ENCODE peak calls at places on chromosomes 13 and 19, in four cellular contexts. M is K562, B is GM12878, Y is HepG2. N is an unnamed sample.

GRCh38 chr13:78022164-78022877 is 103.7 kb upstream of the EDNRB start:
- DNase-seq in M (no peak), B (peak), Y (no peak), N (no peak)

GRCh38 chr19:46015080-46015960 is 7.5 kb downstream of the PGLYRP1 start:
- DNase-seq in M (peak), B (no peak), Y (no peak), N (peak)

GRCh38 chr19:53503126-53503525 is 34.8 kb upstream of the ZNF331 start:
- DNase-seq in M (no peak), B (no peak), Y (no peak), N (no peak)

GRCh38 chr19:1235625-1236538 is 1.9 kb downstream of the CBARP start:
- DNase-seq in M (no peak), B (no peak), Y (no peak), N (peak)

GRCh38 chr19:37466798-37467607 is at the start of gene ZNF569:
- DNase-seq in M (peak), B (peak), Y (peak), N (peak)

GRCh38 chr19:5130371-5131030 is 161.6 kb downstream of the KDM4B start:
- DNase-seq in M (no peak), B (peak), Y (no peak), N (no peak)

GRCh38 chr19:22914646-22915045 is 82.6 kb downstream of the ZNF723 start:
- DNase-seq in M (no peak), B (no peak), Y (no peak), N (no peak)

GRCh38 chr13:31870511-31870910 is 131.2 kb downstream of the RXFP2 start:
- DNase-seq in M (no peak), B (no peak), Y (no peak), N (no peak)

GRCh38 chr19:8208710-8209110 is 460 bp upstream of the CERS4 start:
- DNase-seq in M (peak), B (no peak), Y (no peak), N (no peak)

GRCh38 chr19:29381353-29382203 is 144.2 kb upstream of the VSTM2B start:
- DNase-seq in M (no peak), B (no peak), Y (no peak), N (no peak)

GRCh38 chr19:41325947-41326706 is 16.2 kb downstream of the CCDC97 start:
- DNase-seq in M (no peak), B (no peak), Y (peak), N (peak)

GRCh38 chr13:51832471-51833152 is 12.4 kb downstream of the TMEM272 start:
- DNase-seq in M (peak), B (no peak), Y (no peak), N (peak)

GRCh38 chr19:10091892-10092641 is 6.0 kb downstream of the SHFL start:
- DNase-seq in M (peak), B (no peak), Y (no peak), N (no peak)

GRCh38 chr19:8308891-8309291 is 733 bp upstream of the CD320 start:
- DNase-seq in M (no peak), B (no peak), Y (no peak), N (no peak)

GRCh38 chr19:45418812-45419211 is 4.9 kb downstream of the ERCC1 start:
- DNase-seq in M (no peak), B (no peak), Y (no peak), N (no peak)

GRCh38 chr13:87680298-87680697 is 9.1 kb downstream of the SLITRK5 start:
- DNase-seq in M (no peak), B (no peak), Y (no peak), N (peak)
- TF ChIP-seq ZBTB33 in M (no peak), B (no peak), Y (no peak), N (no peak)

GRCh38 chr19:39208175-39208795 is 4.2 kb upstream of the SYCN start:
- DNase-seq in M (no peak), B (no peak), Y (no peak), N (no peak)

GRCh38 chr19:39207293-39207836 is 3.3 kb upstream of the SYCN start:
- DNase-seq in M (no peak), B (no peak), Y (no peak), N (no peak)

GRCh38 chr19:39209196-39209595 is 5.1 kb upstream of the SYCN start:
- DNase-seq in M (no peak), B (no peak), Y (no peak), N (no peak)

GRCh38 chr19:39212377-39212742 is 8.3 kb upstream of the SYCN start:
- DNase-seq in M (peak), B (peak), Y (no peak), N (peak)

GRCh38 chr19:39211731-39212376 is 7.8 kb upstream of the SYCN start:
- DNase-seq in M (no peak), B (no peak), Y (no peak), N (peak)
- TF ChIP-seq TAF1 in M (no peak), B (no peak), Y (no peak), N (no peak)

GRCh38 chr13:36912983-36913382 is 7.1 kb downstream of the SMAD9 start:
- DNase-seq in M (no peak), B (no peak), Y (no peak), N (no peak)
- TF ChIP-seq ZBTB33 in M (no peak), B (no peak), Y (no peak), N (no peak)

GRCh38 chr13:49308104-49308875 is 60.6 kb downstream of the CDADC1 start:
- DNase-seq in M (no peak), B (no peak), Y (peak), N (no peak)
- TF ChIP-seq TAF1 in M (no peak), B (no peak), Y (no peak), N (no peak)

GRCh38 chr19:56167064-56167578 is 8.7 kb upstream of the GALP start:
- DNase-seq in M (peak), B (no peak), Y (no peak), N (no peak)
- TF ChIP-seq ZBTB33 in M (no peak), B (no peak), Y (no peak), N (no peak)

DNA sequence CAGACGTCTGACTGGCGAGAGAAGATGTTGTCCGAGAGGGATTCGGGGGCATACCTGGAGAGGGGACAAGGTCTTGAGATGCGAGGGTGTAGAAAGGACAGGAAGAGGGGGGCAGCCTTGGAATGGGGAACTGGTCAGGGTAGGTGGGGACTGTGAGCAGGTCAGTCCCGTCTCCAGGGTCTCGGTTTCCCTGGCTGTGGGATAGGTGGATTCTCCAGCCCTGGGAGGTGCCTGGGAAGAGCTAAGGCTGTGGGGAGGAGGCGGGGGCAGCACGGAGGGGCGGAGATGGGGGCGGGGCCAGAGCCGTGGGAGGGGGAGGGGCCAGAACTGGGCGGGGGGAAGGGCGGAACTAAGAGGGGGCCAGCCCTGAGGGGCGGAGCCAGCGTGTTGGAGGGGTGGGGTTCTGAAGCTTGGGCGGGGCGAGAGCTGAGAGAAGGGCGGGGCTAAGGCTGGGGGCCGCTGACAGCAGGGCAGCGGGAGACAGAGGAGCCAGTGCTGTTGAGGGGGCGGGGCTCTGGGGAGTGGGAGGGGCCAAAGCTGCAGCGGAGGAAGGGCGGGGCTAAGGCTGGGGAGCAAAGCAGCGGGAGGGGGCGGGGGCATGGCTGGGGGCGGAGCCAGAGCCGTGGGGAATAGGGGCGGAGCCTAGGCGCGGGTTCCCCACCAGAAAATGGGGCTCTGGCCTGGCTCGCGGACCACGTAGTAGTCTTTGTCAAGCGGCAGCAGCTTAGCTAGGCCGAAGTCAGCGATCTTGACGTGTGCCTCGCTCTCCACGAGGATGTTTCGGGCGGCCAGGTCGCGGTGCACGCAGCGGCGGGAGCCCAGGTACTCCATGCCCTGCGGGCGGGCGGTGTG is 9.5 kb upstream of the INSL3 start:
- DNase-seq in M (peak), B (no peak), Y (no peak), N (peak)
- TF ChIP-seq TAF1 in M (no peak), B (no peak), Y (no peak), N (no peak)

DNA sequence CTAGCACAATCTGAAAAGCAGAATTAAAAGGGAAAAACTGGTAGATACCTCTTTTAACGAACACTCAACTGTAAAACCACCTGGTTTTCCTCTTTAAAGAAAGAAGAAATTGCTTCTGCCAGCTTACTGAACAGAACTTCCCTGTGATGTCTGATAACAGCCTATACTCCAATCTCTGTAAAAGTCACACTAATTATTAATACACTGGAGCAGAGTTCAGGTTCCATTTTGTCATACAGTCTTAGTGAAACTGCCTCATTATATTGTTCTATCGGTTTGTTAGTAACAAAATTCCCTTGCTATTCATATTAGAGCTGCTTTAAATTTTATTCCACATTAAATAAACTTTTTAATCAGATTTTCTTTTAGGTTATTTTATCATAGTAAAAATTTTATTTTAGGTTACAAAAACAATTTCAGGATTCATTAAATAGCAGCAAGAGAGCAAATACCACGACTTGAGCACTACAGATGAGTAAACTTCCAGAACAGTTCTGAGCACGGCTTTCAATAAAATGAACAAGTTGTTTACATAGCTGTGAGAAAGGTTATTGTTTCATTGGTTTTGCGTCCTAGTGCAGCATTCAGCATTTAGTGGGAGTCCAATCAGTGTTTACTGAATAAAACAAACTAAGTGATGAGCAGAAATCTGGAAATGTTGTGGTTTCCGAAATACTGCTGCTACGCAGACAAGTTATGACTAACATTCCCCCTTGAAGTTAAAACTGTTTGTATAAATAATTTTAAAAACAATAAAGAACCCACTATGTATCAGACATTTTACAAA is 251.3 kb upstream of the STARD13 start:
- DNase-seq in M (no peak), B (no peak), Y (no peak), N (no peak)
- TF ChIP-seq ZBTB33 in M (no peak), B (no peak), Y (no peak), N (no peak)

DNA sequence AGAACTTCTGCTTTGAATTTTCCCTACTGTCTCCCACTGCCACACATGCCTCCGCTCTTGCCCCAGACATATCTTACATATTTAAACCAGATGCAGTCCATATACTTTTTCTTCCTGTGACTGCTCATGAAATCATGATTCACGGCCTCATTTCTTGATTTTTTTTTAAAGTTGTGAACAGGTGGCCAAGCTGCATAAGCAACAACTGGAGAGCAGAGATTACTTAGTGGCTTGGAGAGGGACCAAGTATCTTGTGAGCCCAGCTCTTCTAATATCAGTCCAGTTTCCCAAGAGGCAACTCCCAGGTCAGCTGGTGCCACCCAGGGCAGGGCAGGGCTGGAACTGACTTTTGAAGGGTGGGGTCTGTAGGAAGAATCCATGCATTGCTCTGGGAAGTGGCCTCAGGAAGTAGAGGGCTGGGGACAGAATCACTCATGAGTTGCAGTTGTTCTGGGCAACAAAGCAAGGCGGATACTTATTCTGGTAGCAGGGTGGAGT is 152.4 kb downstream of the LMO7 start:
- DNase-seq in M (no peak), B (no peak), Y (no peak), N (no peak)
- TF ChIP-seq TAF1 in M (no peak), B (no peak), Y (no peak), N (no peak)

DNA sequence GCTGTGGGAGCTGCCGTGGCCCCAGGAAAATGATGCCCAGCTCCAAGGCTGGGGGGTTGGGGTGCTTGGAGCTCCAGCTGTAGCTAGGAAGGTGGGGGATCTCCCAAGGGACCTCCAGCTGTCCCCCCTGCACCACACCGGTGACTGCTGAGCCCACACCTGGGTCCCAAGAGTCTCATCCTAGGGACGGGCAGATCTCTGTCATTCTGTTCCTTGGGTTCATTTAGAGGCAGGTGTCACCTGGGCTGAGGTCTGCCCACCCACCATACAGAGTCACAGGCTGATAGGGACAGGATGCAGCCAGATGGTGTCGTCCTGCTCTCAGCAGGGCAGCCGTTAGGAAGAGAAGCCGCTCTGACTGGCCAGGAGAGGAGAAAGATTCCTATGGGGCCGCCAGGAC is 5.3 kb downstream of the F2RL3 start:
- DNase-seq in M (no peak), B (no peak), Y (no peak), N (no peak)
- TF ChIP-seq ZBTB33 in M (no peak), B (no peak), Y (no peak), N (no peak)

N was measured in SK-N-SH.